ENCODE peak calls at places on chromosome 15, in seven cellular contexts. V, R, M, Y, N, E and A are unnamed samples. For H3K4me1 and H3K27me3, the result is how much of the 10 kb centered on the place peaks cover.

GRCh38 chr15:32028921-32029320 is 1.4 kb upstream of the CHRNA7 start:
- DNase-seq in R (peak), Y (no peak), V (no peak), M (no peak), N (no peak), E (no peak), A (no peak)

GRCh38 chr15:73048624-73049295 is 3.5 kb upstream of the NEO1 start:
- DNase-seq in E (no peak), R (no peak), Y (no peak), V (no peak), N (no peak), M (no peak), A (peak)

GRCh38 chr15:39785806-39786205 is 3.2 kb upstream of the FSIP1 start:
- DNase-seq in E (no peak), V (no peak), Y (no peak), R (no peak), N (no peak), M (no peak), A (no peak)

GRCh38 chr15:52392008-52392687 is 96.5 kb upstream of the MYO5C start:
- DNase-seq in Y (no peak), M (no peak), V (no peak), N (peak), E (no peak), R (no peak), A (no peak)

GRCh38 chr15:89382288-89382687 is 47.7 kb upstream of the POLG start:
- DNase-seq in Y (no peak), R (no peak), V (no peak), E (no peak), N (no peak), M (no peak), A (no peak)

GRCh38 chr15:68231102-68231818 is 1.7 kb upstream of the CLN6 start:
- DNase-seq in R (no peak), M (peak), E (no peak), Y (no peak), V (no peak), N (no peak), A (no peak)

GRCh38 chr15:69314174-69314573 is 15.5 kb downstream of the PAQR5 start:
- DNase-seq in M (peak), E (no peak), N (no peak), R (no peak), Y (no peak), V (no peak), A (no peak)

GRCh38 chr15:41926184-41927056 is 32.6 kb upstream of the SPTBN5 start:
- DNase-seq in N (no peak), E (no peak), Y (no peak), M (no peak), R (no peak), V (no peak), A (no peak)

GRCh38 chr15:89356634-89357298 is 22.1 kb upstream of the POLG start:
- DNase-seq in M (no peak), N (no peak), Y (no peak), R (no peak), E (no peak), V (no peak), A (no peak)

GRCh38 chr15:60383008-60383694 is 14.6 kb downstream of the ANXA2 start:
- DNase-seq in V (no peak), M (no peak), E (no peak), N (no peak), R (no peak), Y (no peak), A (no peak)

GRCh38 chr15:74206801-74207281 is 4.3 kb upstream of the STRA6 start:
- DNase-seq in E (no peak), Y (no peak), V (peak), R (no peak), M (no peak), N (no peak), A (no peak)

GRCh38 chr15:69067296-69067695 is 52.8 kb downstream of the NOX5 start:
- DNase-seq in E (no peak), M (no peak), N (no peak), Y (no peak), R (no peak), V (peak), A (no peak)

GRCh38 chr15:51133140-51133630 is 38.5 kb upstream of the TNFAIP8L3 start:
- DNase-seq in R (no peak), E (no peak), N (no peak), Y (no peak), V (no peak), M (no peak), A (no peak)

GRCh38 chr15:91694131-91694828 is 159.2 kb upstream of the SLCO3A1 start:
- DNase-seq in Y (no peak), V (peak), R (no peak), M (peak), N (peak), E (peak), A (no peak)

GRCh38 chr15:61318276-61318675 is 89.2 kb upstream of the RORA start:
- DNase-seq in E (no peak), N (no peak), R (no peak), V (no peak), Y (no peak), M (no peak), A (no peak)

GRCh38 chr15:96320703-96321421 is 9.6 kb upstream of the NR2F2 start:
- DNase-seq in R (no peak), M (no peak), V (no peak), E (no peak), Y (no peak), N (no peak), A (no peak)

GRCh38 chr15:96146711-96147110 is 183.8 kb upstream of the NR2F2 start:
- DNase-seq in N (peak), E (no peak), R (no peak), V (no peak), M (no peak), Y (no peak), A (no peak)

GRCh38 chr15:41872166-41872747 is 21.6 kb downstream of the SPTBN5 start:
- DNase-seq in E (no peak), Y (no peak), M (no peak), V (no peak), N (no peak), R (no peak), A (no peak)

GRCh38 chr15:60627544-60627943 is 148.6 kb upstream of the ICE2 start:
- DNase-seq in Y (no peak), R (no peak), V (no peak), M (no peak), E (no peak), N (no peak), A (no peak)

GRCh38 chr15:39918688-39919385 is 1.2 kb downstream of the GPR176 start:
- DNase-seq in Y (no peak), V (peak), R (no peak), N (peak), M (no peak), E (no peak), A (no peak)

GRCh38 chr15:87528873-87529272 is 727.7 kb downstream of the NTRK3 start:
- DNase-seq in M (no peak), Y (no peak), V (no peak), R (no peak), N (no peak), E (no peak), A (no peak)

GRCh38 chr15:99719096-99719541 is 14.1 kb downstream of the LYSMD4 start:
- DNase-seq in R (no peak), E (no peak), V (peak), Y (no peak), M (no peak), N (peak), A (no peak)

GRCh38 chr15:39591896-39592315 is 11.0 kb downstream of the THBS1 start:
- DNase-seq in N (peak), Y (no peak), R (no peak), V (peak), E (no peak), M (no peak), A (no peak)

GRCh38 chr15:64503197-64503596 is 42.8 kb downstream of the ZNF609 start:
- DNase-seq in Y (no peak), E (no peak), V (peak), R (no peak), M (no peak), N (peak), A (no peak)

GRCh38 chr15:80940851-80941250 is 48.8 kb downstream of the MESD start:
- DNase-seq in N (no peak), E (no peak), R (no peak), V (no peak), Y (no peak), M (peak), A (no peak)

GRCh38 chr15:38134252-38134651 is 118.4 kb upstream of the SPRED1 start:
- DNase-seq in N (no peak), V (no peak), R (no peak), E (peak), Y (peak), M (peak), A (no peak)

GRCh38 chr15:94235681-94236080 is 4.3 kb downstream of the MCTP2 start:
- DNase-seq in M (no peak), R (no peak), V (no peak), Y (no peak), E (no peak), N (no peak), A (no peak)

GRCh38 chr15:66765478-66766281 is 63.6 kb downstream of the SMAD6 start:
- DNase-seq in E (peak), R (no peak), V (peak), M (peak), Y (no peak), N (no peak), A (peak)

GRCh38 chr15:66760968-66761722 is 59.1 kb downstream of the SMAD6 start:
- DNase-seq in V (peak), Y (no peak), E (peak), R (no peak), N (no peak), M (peak), A (peak)

GRCh38 chr15:66761723-66762595 is 59.9 kb downstream of the SMAD6 start:
- DNase-seq in V (peak), R (no peak), E (no peak), N (no peak), M (no peak), Y (no peak), A (peak)

GRCh38 chr15:66764067-66764428 is 62.0 kb downstream of the SMAD6 start:
- DNase-seq in R (no peak), Y (no peak), E (no peak), M (no peak), N (no peak), V (no peak), A (no peak)

GRCh38 chr15:66763186-66764066 is 61.4 kb downstream of the SMAD6 start:
- DNase-seq in M (peak), Y (peak), V (peak), E (peak), N (no peak), R (no peak), A (peak)
- H3K4me1 ChIP-seq in M (half or more), Y (under half), V (half or more), E (half or more), N (half or more), R (under half), A (half or more)

GRCh38 chr15:29853211-29853987 is 31.1 kb upstream of the TJP1 start:
- DNase-seq in R (no peak), Y (no peak), N (no peak), V (no peak), E (no peak), M (no peak), A (no peak)

GRCh38 chr15:29852201-29852600 is 29.9 kb upstream of the TJP1 start:
- DNase-seq in E (no peak), V (no peak), Y (no peak), M (no peak), R (no peak), N (no peak), A (peak)

GRCh38 chr15:29844290-29844903 is 22.1 kb upstream of the TJP1 start:
- DNase-seq in R (no peak), V (no peak), N (peak), Y (no peak), M (no peak), E (no peak), A (no peak)

GRCh38 chr15:29849716-29850115 is 27.4 kb upstream of the TJP1 start:
- DNase-seq in E (no peak), R (no peak), V (no peak), M (no peak), Y (no peak), N (no peak), A (peak)

DNA sequence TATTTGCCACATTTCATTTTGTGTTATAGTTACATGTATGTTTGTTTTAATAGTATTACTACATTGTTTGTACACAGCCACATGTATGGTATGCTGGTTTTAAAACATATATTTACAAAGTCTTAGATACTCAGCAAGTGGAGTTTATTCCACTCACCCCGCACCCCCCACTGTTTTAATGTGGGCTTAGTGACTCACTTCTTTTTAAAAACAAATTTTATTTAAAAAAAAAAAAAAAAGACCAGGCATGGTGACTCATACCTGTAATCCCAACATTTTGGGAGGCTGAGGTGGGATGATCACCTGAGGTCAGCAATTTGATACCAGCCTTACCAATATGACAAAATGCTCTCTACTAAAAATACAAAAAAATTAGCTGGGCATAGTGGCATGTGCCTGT is 26.9 kb upstream of the TJP1 start:
- DNase-seq in Y (no peak), V (no peak), R (no peak), N (peak), E (no peak), M (no peak), A (peak)
- H3K27ac ChIP-seq in Y (no peak), V (no peak), R (no peak), N (no peak), E (no peak), M (no peak), A (peak)

GRCh38 chr15:82648257-82649103 is 1.3 kb upstream of the CPEB1 start:
- DNase-seq in M (no peak), E (no peak), Y (peak), R (no peak), V (peak), N (no peak), A (no peak)
- H3K27me3 ChIP-seq in M (under half), E (half or more), Y (under half), R (half or more), V (half or more), N (under half), A (under half)

GRCh38 chr15:56757884-56758283 is 24.6 kb upstream of the ZNF280D start:
- DNase-seq in E (no peak), M (no peak), Y (no peak), R (no peak), N (no peak), V (no peak), A (no peak)

GRCh38 chr15:56758770-56759449 is 25.6 kb upstream of the ZNF280D start:
- DNase-seq in M (no peak), V (peak), R (no peak), N (peak), Y (no peak), E (no peak), A (no peak)

GRCh38 chr15:56759450-56759845 is 26.1 kb upstream of the ZNF280D start:
- DNase-seq in V (peak), N (peak), E (peak), M (peak), Y (peak), R (no peak), A (peak)

GRCh38 chr15:56752986-56753385 is 19.7 kb upstream of the ZNF280D start:
- DNase-seq in N (no peak), R (no peak), E (no peak), M (no peak), V (no peak), Y (no peak), A (no peak)

DNA sequence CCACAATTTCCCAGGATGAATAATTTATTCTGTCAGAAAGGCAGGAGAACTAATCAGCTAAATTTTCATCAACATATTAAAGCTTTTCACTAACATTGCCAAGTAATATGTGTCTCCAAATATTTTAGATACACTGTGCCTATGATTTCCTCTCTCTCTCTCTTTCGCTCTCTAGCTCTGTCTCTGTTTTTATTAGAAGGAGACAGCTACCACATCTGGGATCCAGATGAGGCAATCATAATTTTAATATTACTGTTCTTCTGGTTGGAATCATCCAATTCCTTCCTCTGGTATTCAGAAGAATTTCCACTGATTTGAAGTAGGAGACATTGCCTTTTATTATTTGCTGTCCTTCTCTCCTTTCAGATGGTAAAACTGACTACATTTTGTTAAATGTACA is 21.7 kb upstream of the ZNF280D start:
- DNase-seq in R (no peak), M (no peak), V (no peak), E (no peak), N (peak), Y (no peak), A (no peak)
- H3K4me1 ChIP-seq in R (under half), M (under half), V (under half), E (under half), N (under half), Y (under half), A (under half)

GRCh38 chr15:48392356-48392755 is 61.1 kb downstream of the DUT start:
- DNase-seq in M (peak), E (peak), R (no peak), N (no peak), V (peak), Y (peak), A (no peak)
- H3K27ac ChIP-seq in M (peak), E (peak), R (no peak), N (no peak), V (no peak), Y (no peak), A (no peak)